ENCODE peak calls at places on chromosomes 16 and 17, in eight cellular contexts. C, S, Z, H, W, X, D and Y are unnamed samples.
A peak's percentile ranks its signal among the peaks of the same experiment; 100 is the strongest.

GRCh38 chr17:37791434-37791833 is 46.6 kb upstream of the HNF1B start:
- DNase-seq in C (no peak), S (no peak), Z (peak; percentile 13), H (peak; percentile 39), W (no peak), X (peak; percentile 74), D (peak; percentile 70), Y (peak; percentile 71)

GRCh38 chr17:58997756-58998553 is 108.7 kb downstream of the TRIM37 start:
- DNase-seq in C (no peak), S (no peak), Z (no peak), H (no peak), W (no peak), X (no peak), D (no peak), Y (no peak)

GRCh38 chr17:29575511-29576213 is 7.2 kb downstream of the TP53I13 start:
- DNase-seq in C (no peak), S (no peak), Z (no peak), H (no peak), W (no peak), X (no peak), D (no peak), Y (no peak)

GRCh38 chr17:51004249-51004648 is 116.4 kb downstream of the SPAG9 start:
- DNase-seq in C (no peak), S (no peak), Z (no peak), H (no peak), W (no peak), X (no peak), D (no peak), Y (no peak)

GRCh38 chr17:77308768-77309726 is 168.3 kb downstream of the SEC14L1 start:
- DNase-seq in C (no peak), S (no peak), Z (no peak), H (peak; percentile 90), W (no peak), X (no peak), D (no peak), Y (no peak)

GRCh38 chr16:6146874-6147425 is 1049.4 kb upstream of the EEF2KMT start:
- DNase-seq in C (no peak), S (no peak), Z (no peak), H (no peak), W (no peak), X (no peak), D (no peak), Y (no peak)

GRCh38 chr16:70592106-70592571 is 54.2 kb upstream of the IL34 start:
- DNase-seq in C (no peak), S (peak; percentile 58), Z (no peak), H (no peak), W (no peak), X (no peak), D (no peak), Y (no peak)

GRCh38 chr17:42436401-42436800 is 13.3 kb upstream of the CAVIN1 start:
- DNase-seq in C (peak; percentile 19), S (peak; percentile 50), Z (no peak), H (peak; percentile 61), W (no peak), X (no peak), D (no peak), Y (no peak)

GRCh38 chr17:31679667-31680066 is 179.4 kb downstream of the COPRS start:
- DNase-seq in C (no peak), S (no peak), Z (no peak), H (no peak), W (no peak), X (no peak), D (no peak), Y (no peak)

GRCh38 chr16:85029413-85029794 is 1.8 kb downstream of the KIAA0513 start:
- DNase-seq in C (no peak), S (no peak), Z (peak; percentile 34), H (peak; percentile 77), W (peak; percentile 43), X (peak; percentile 81), D (peak; percentile 5), Y (peak; percentile 74)